ENCODE peak calls at places on chromosomes 4 and X, in ten cellular contexts. One of them, this sample, is unnamed.
A peak's percentile ranks its signal among the peaks of the same experiment; 100 is the strongest.

GRCh38 chr4:146336413-146336807 is 122.1 kb downstream of the REELD1 start:
- ATAC-seq in heart left ventricle: no peak
- ATAC-seq in left cardiac atrium: no peak
- ATAC-seq in central memory CD8-positive, alpha-beta T cell: no peak
- ATAC-seq in activated T-cell treated with anti-CD3 and anti-CD28 coated beads, Interleukin-2, amount 50 U/mL, for 72 hours: no peak
- ATAC-seq in lower lobe of right lung: no peak
- ATAC-seq in activated CD8-positive, alpha-beta T cell treated with anti-CD3 and anti-CD28 coated beads, Interleukin-2, amount 10 ng/mL, durations not matched to agents 7 days and 5 days: no peak
- ATAC-seq in stimulated activated memory B cell treated with anti-CD40 and anti-IgM and Interleukin-4, amounts not matched to agents 10 μg/mL and 1 μg/mL and 100 μg/mL, for 72 hours: no peak
- ATAC-seq in heart right ventricle: no peak
- ATAC-seq in T-cell: no peak
- ATAC-seq in this sample: no peak

GRCh38 chr4:136823020-136823419 is 709.3 kb downstream of the PCDH18 start:
- ATAC-seq in heart left ventricle: no peak
- ATAC-seq in left cardiac atrium: no peak
- ATAC-seq in central memory CD8-positive, alpha-beta T cell: no peak
- ATAC-seq in activated T-cell treated with anti-CD3 and anti-CD28 coated beads, Interleukin-2, amount 50 U/mL, for 72 hours: no peak
- ATAC-seq in lower lobe of right lung: no peak
- ATAC-seq in activated CD8-positive, alpha-beta T cell treated with anti-CD3 and anti-CD28 coated beads, Interleukin-2, amount 10 ng/mL, durations not matched to agents 7 days and 5 days: no peak
- ATAC-seq in stimulated activated memory B cell treated with anti-CD40 and anti-IgM and Interleukin-4, amounts not matched to agents 10 μg/mL and 1 μg/mL and 100 μg/mL, for 72 hours: no peak
- ATAC-seq in heart right ventricle: no peak
- ATAC-seq in T-cell: no peak
- ATAC-seq in this sample: no peak

GRCh38 chr4:40603281-40603680 is 26.4 kb downstream of the RBM47 start:
- ATAC-seq in heart left ventricle: no peak
- ATAC-seq in left cardiac atrium: no peak
- ATAC-seq in central memory CD8-positive, alpha-beta T cell: no peak
- ATAC-seq in activated T-cell treated with anti-CD3 and anti-CD28 coated beads, Interleukin-2, amount 50 U/mL, for 72 hours: no peak
- ATAC-seq in lower lobe of right lung: no peak
- ATAC-seq in activated CD8-positive, alpha-beta T cell treated with anti-CD3 and anti-CD28 coated beads, Interleukin-2, amount 10 ng/mL, durations not matched to agents 7 days and 5 days: no peak
- ATAC-seq in stimulated activated memory B cell treated with anti-CD40 and anti-IgM and Interleukin-4, amounts not matched to agents 10 μg/mL and 1 μg/mL and 100 μg/mL, for 72 hours: no peak
- ATAC-seq in heart right ventricle: no peak
- ATAC-seq in T-cell: no peak
- ATAC-seq in this sample: peak; percentile 27

GRCh38 chrX:132004728-132005127 is 18.4 kb upstream of the STK26 start:
- ATAC-seq in heart left ventricle: no peak
- ATAC-seq in left cardiac atrium: peak; percentile 93
- ATAC-seq in central memory CD8-positive, alpha-beta T cell: no peak
- ATAC-seq in activated T-cell treated with anti-CD3 and anti-CD28 coated beads, Interleukin-2, amount 50 U/mL, for 72 hours: peak; percentile 66
- ATAC-seq in lower lobe of right lung: no peak
- ATAC-seq in activated CD8-positive, alpha-beta T cell treated with anti-CD3 and anti-CD28 coated beads, Interleukin-2, amount 10 ng/mL, durations not matched to agents 7 days and 5 days: no peak
- ATAC-seq in stimulated activated memory B cell treated with anti-CD40 and anti-IgM and Interleukin-4, amounts not matched to agents 10 μg/mL and 1 μg/mL and 100 μg/mL, for 72 hours: no peak
- ATAC-seq in heart right ventricle: no peak
- ATAC-seq in T-cell: no peak
- ATAC-seq in this sample: peak; percentile 68

GRCh38 chrX:107716045-107716684 is 59.4 kb downstream of the TSC22D3 start:
- ATAC-seq in heart left ventricle: peak; percentile 7
- ATAC-seq in left cardiac atrium: peak; percentile 34
- ATAC-seq in central memory CD8-positive, alpha-beta T cell: no peak
- ATAC-seq in activated T-cell treated with anti-CD3 and anti-CD28 coated beads, Interleukin-2, amount 50 U/mL, for 72 hours: peak; percentile 1
- ATAC-seq in lower lobe of right lung: peak; percentile 7
- ATAC-seq in activated CD8-positive, alpha-beta T cell treated with anti-CD3 and anti-CD28 coated beads, Interleukin-2, amount 10 ng/mL, durations not matched to agents 7 days and 5 days: peak; percentile 9
- ATAC-seq in stimulated activated memory B cell treated with anti-CD40 and anti-IgM and Interleukin-4, amounts not matched to agents 10 μg/mL and 1 μg/mL and 100 μg/mL, for 72 hours: peak; percentile 47
- ATAC-seq in heart right ventricle: no peak
- ATAC-seq in T-cell: no peak
- ATAC-seq in this sample: peak; percentile 6

GRCh38 chr4:153788419-153789276 is at the start of gene SFRP2:
- ATAC-seq in heart left ventricle: no peak
- ATAC-seq in left cardiac atrium: peak; percentile 18
- ATAC-seq in central memory CD8-positive, alpha-beta T cell: peak; percentile 29
- ATAC-seq in activated T-cell treated with anti-CD3 and anti-CD28 coated beads, Interleukin-2, amount 50 U/mL, for 72 hours: peak; percentile 15
- ATAC-seq in lower lobe of right lung: no peak
- ATAC-seq in activated CD8-positive, alpha-beta T cell treated with anti-CD3 and anti-CD28 coated beads, Interleukin-2, amount 10 ng/mL, durations not matched to agents 7 days and 5 days: no peak
- ATAC-seq in stimulated activated memory B cell treated with anti-CD40 and anti-IgM and Interleukin-4, amounts not matched to agents 10 μg/mL and 1 μg/mL and 100 μg/mL, for 72 hours: no peak
- ATAC-seq in heart right ventricle: no peak
- ATAC-seq in T-cell: no peak
- ATAC-seq in this sample: no peak

GRCh38 chr4:156725257-156725656 is 246.3 kb downstream of the PDGFC start:
- ATAC-seq in heart left ventricle: peak; percentile 68
- ATAC-seq in left cardiac atrium: peak; percentile 82
- ATAC-seq in central memory CD8-positive, alpha-beta T cell: no peak
- ATAC-seq in activated T-cell treated with anti-CD3 and anti-CD28 coated beads, Interleukin-2, amount 50 U/mL, for 72 hours: no peak
- ATAC-seq in lower lobe of right lung: no peak
- ATAC-seq in activated CD8-positive, alpha-beta T cell treated with anti-CD3 and anti-CD28 coated beads, Interleukin-2, amount 10 ng/mL, durations not matched to agents 7 days and 5 days: no peak
- ATAC-seq in stimulated activated memory B cell treated with anti-CD40 and anti-IgM and Interleukin-4, amounts not matched to agents 10 μg/mL and 1 μg/mL and 100 μg/mL, for 72 hours: peak; percentile 25
- ATAC-seq in heart right ventricle: peak; percentile 82
- ATAC-seq in T-cell: no peak
- ATAC-seq in this sample: no peak

GRCh38 chr4:168162604-168163003 is 70.3 kb downstream of the ANXA10 start:
- ATAC-seq in heart left ventricle: peak; percentile 84
- ATAC-seq in left cardiac atrium: no peak
- ATAC-seq in central memory CD8-positive, alpha-beta T cell: no peak
- ATAC-seq in activated T-cell treated with anti-CD3 and anti-CD28 coated beads, Interleukin-2, amount 50 U/mL, for 72 hours: no peak
- ATAC-seq in lower lobe of right lung: no peak
- ATAC-seq in activated CD8-positive, alpha-beta T cell treated with anti-CD3 and anti-CD28 coated beads, Interleukin-2, amount 10 ng/mL, durations not matched to agents 7 days and 5 days: no peak
- ATAC-seq in stimulated activated memory B cell treated with anti-CD40 and anti-IgM and Interleukin-4, amounts not matched to agents 10 μg/mL and 1 μg/mL and 100 μg/mL, for 72 hours: no peak
- ATAC-seq in heart right ventricle: peak; percentile 93
- ATAC-seq in T-cell: no peak
- ATAC-seq in this sample: no peak